ENCODE peak calls at places on chromosomes 6 and 20, in ten cellular contexts. G, Y, F, N, I, Q, B, E, A and L are unnamed samples.

GRCh38 chr6:71698698-71699097 is 187.7 kb upstream of the RIMS1 start:
- DNase-seq in N (no peak), G (no peak), B (no peak), Q (no peak), F (no peak), Y (no peak), I (no peak), E (no peak), A (no peak), L (no peak)

GRCh38 chr6:142913511-142914047 is 31.4 kb downstream of the HIVEP2 start:
- DNase-seq in G (no peak), N (peak), A (no peak), F (no peak), E (peak), B (no peak), I (no peak), Q (no peak), Y (peak), L (peak)

GRCh38 chr6:35218021-35218420 is 4.3 kb downstream of the SCUBE3 start:
- DNase-seq in F (no peak), I (peak), Q (no peak), A (no peak), E (no peak), Y (no peak), G (no peak), N (no peak), B (peak), L (no peak)

GRCh38 chr6:10528170-10528981 is 7.2 kb downstream of the GCNT2 start:
- DNase-seq in Y (no peak), F (no peak), B (peak), A (no peak), G (no peak), I (peak), Q (no peak), E (peak), N (no peak), L (peak)

GRCh38 chr6:101226677-101227135 is 166.8 kb upstream of the GRIK2 start:
- DNase-seq in F (no peak), G (no peak), E (peak), Y (no peak), I (peak), B (peak), Q (no peak), A (no peak), N (no peak), L (peak)

GRCh38 chr20:62494980-62495797 is 19.4 kb upstream of the GATA5 start:
- DNase-seq in N (no peak), I (no peak), A (no peak), Y (no peak), Q (no peak), B (no peak), E (no peak), G (no peak), F (no peak), L (no peak)

GRCh38 chr6:54602591-54602990 is 244.0 kb upstream of the FAM83B start:
- DNase-seq in N (no peak), B (no peak), Y (no peak), I (no peak), E (no peak), F (no peak), G (no peak), Q (no peak), A (no peak), L (no peak)

GRCh38 chr6:153130515-153131036 is 506 bp downstream of the RGS17 start:
- DNase-seq in I (no peak), E (peak), Y (no peak), Q (no peak), B (peak), A (no peak), F (no peak), N (no peak), G (no peak), L (no peak)

GRCh38 chr20:39775110-39775509 is 813.0 kb downstream of the DHX35 start:
- DNase-seq in A (peak), I (peak), F (no peak), Y (no peak), Q (peak), N (no peak), E (no peak), G (no peak), B (peak), L (no peak)

GRCh38 chr6:11393713-11394627 is 143.6 kb upstream of the TMEM170B start:
- DNase-seq in Q (no peak), A (no peak), E (no peak), N (no peak), B (no peak), Y (no peak), F (no peak), G (peak), I (peak), L (no peak)

GRCh38 chr6:168525926-168526630 is 85.1 kb downstream of the SMOC2 start:
- DNase-seq in A (no peak), Q (no peak), B (no peak), E (no peak), G (no peak), N (no peak), F (no peak), Y (no peak), I (no peak), L (no peak)

GRCh38 chr20:46634528-46634927 is 16.7 kb downstream of the SLC13A3 start:
- DNase-seq in Y (no peak), E (no peak), G (no peak), I (no peak), B (no peak), F (no peak), Q (no peak), N (no peak), A (no peak), L (no peak)

GRCh38 chr20:8464368-8464767 is 332.3 kb downstream of the PLCB1 start:
- DNase-seq in B (peak), E (no peak), N (no peak), G (no peak), I (peak), Q (no peak), A (no peak), F (no peak), Y (no peak), L (no peak)

DNA sequence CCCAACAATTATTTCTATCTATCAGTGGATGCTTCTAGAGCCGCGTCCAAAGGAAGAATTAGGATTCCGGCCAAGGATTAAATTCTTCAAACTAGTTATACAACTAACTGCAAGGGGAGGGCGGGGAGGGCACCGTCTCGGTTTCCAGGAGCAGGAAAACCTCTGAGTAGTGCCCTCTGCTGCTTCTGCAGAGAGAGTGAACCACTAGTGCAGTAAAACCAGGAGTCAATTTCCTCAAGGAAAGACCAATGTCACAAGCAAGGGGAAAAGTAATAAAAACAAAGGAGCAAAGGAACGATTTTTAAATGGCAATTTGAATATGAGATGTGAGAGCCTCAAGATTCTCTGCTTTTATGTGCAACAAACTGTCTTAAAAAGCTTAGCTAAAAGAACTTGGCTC is 16.5 kb upstream of the UBE2J1 start:
- DNase-seq in F (peak), I (peak), Y (no peak), A (peak), Q (peak), B (peak), E (no peak), G (no peak), N (no peak), L (no peak)
- TF ChIP-seq CTCF in F (peak), I (peak), Y (no peak), A (peak), Q (peak), B (peak), E (peak), G (peak), N (no peak), L (peak)

GRCh38 chr6:19287928-19288327 is 549.2 kb upstream of the ID4 start:
- DNase-seq in N (no peak), G (no peak), E (no peak), B (no peak), I (no peak), F (no peak), Y (no peak), A (no peak), Q (no peak), L (no peak)
- TF ChIP-seq CTCF in N (no peak), G (no peak), E (no peak), B (no peak), I (no peak), F (no peak), Y (no peak), A (no peak), Q (no peak), L (no peak)

GRCh38 chr6:42459888-42460287 is 8.2 kb upstream of the TRERF1 start:
- DNase-seq in Y (no peak), N (no peak), B (no peak), Q (no peak), I (no peak), G (no peak), F (no peak), E (no peak), A (no peak), L (no peak)
- TF ChIP-seq CTCF in Y (no peak), N (no peak), B (no peak), Q (no peak), I (no peak), G (no peak), F (no peak), E (no peak), A (no peak), L (no peak)

DNA sequence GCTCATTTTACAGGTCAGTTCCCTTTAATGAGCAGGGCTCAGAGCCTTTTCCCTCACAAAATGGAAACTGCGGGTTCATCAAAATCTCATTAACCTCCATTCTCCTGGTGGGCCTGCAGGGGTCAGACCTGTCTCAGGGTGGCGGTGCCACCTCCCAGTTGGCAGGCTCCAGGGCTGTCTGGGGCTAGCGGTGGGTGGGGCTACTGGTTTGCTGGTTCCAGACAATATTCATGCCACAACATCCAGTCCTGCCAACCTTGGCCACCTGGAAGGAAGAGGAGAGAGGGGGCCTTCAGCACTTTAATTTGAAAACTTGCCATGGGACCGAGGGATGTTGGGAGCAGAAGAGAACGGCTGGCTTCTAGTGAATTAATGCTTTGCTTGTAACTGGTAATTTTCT is 41.9 kb upstream of the CTNNBL1 start:
- DNase-seq in F (no peak), Q (no peak), B (peak), G (no peak), A (peak), Y (no peak), I (peak), N (no peak), E (peak), L (no peak)
- TF ChIP-seq CTCF in F (no peak), Q (peak), B (peak), G (peak), A (peak), Y (no peak), I (peak), N (no peak), E (peak), L (peak)

DNA sequence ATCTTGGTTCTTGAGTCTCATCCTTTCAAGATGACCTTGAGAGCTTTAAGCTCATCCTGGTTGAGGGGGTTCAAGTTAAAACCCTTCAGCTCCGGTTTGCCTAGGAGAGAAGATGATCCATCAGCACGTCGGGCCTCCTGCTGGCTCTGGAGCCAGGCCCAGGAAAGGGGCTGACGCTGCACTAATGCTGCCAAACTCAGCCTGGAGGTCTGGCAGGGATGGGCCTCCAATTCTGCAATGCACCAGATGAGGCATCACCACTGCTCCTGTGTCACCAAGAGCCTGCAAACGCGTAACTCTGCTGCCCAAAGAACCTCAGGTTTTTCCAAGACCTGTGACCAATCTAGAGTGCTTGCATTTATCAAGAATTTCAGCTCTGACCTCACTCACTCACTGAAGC is 6.1 kb downstream of the PDRG1 start:
- DNase-seq in Q (no peak), I (no peak), A (no peak), G (no peak), B (no peak), F (peak), N (no peak), Y (no peak), E (no peak), L (no peak)
- TF ChIP-seq CTCF in Q (no peak), I (no peak), A (no peak), G (no peak), B (no peak), F (no peak), N (no peak), Y (no peak), E (no peak), L (no peak)